ENCODE peak calls at places on chromosome 10, in eight cellular contexts. I is transverse colon, A is heart right ventricle, J is brain microvascular endothelial cell, C is left ventricle myocardium inferior, D is uterus, B is IMR-90, L is neural progenitor cell. U is an unnamed sample.
A peak's percentile ranks its signal among the peaks of the same experiment; 100 is the strongest.

GRCh38 chr10:70679498-70679897 is 7.2 kb downstream of the ADAMTS14 start:
- DNase-seq in A (peak; percentile 48), I (no peak), D (no peak), B (peak; percentile 16), L (no peak), C (peak; percentile 58), J (no peak), U (no peak)

GRCh38 chr10:44206127-44206818 is 178.6 kb downstream of the CXCL12 start:
- DNase-seq in I (no peak), B (peak; percentile 23), A (no peak), L (no peak), J (no peak), D (no peak), C (no peak), U (no peak)

GRCh38 chr10:31032515-31033132 is 959 bp upstream of the ZNF438 start:
- DNase-seq in L (no peak), D (no peak), I (peak; percentile 24), B (no peak), J (no peak), A (peak; percentile 22), C (no peak), U (no peak)

GRCh38 chr10:44706745-44707144 is 204.4 kb upstream of the TMEM72 start:
- DNase-seq in I (no peak), C (no peak), L (no peak), B (peak; percentile 98), J (peak; percentile 95), D (no peak), A (no peak), U (peak; percentile 88)

GRCh38 chr10:89235073-89235798 is 16.3 kb downstream of the LIPA start:
- DNase-seq in J (no peak), D (no peak), L (peak; percentile 47), C (peak; percentile 59), B (no peak), I (peak; percentile 46), A (peak; percentile 45), U (no peak)

GRCh38 chr10:65358565-65358964 is 1567.3 kb upstream of the LRRTM3 start:
- DNase-seq in A (no peak), C (no peak), J (peak; percentile 46), I (no peak), L (peak; percentile 31), B (no peak), D (no peak), U (no peak)

GRCh38 chr10:132632091-132632561 is 94.5 kb downstream of the INPP5A start:
- DNase-seq in L (no peak), C (peak; percentile 79), A (peak; percentile 76), I (no peak), B (no peak), D (no peak), J (no peak), U (no peak)

GRCh38 chr10:60399343-60399742 is 9.7 kb upstream of the ANK3 start:
- DNase-seq in L (no peak), I (no peak), B (no peak), D (no peak), J (no peak), C (no peak), A (no peak), U (no peak)

GRCh38 chr10:121362026-121362425 is 236.2 kb downstream of the FGFR2 start:
- DNase-seq in B (no peak), L (no peak), J (no peak), D (no peak), I (no peak), C (no peak), A (no peak), U (no peak)

GRCh38 chr10:112919721-112920120 is 30.3 kb upstream of the TCF7L2 start:
- DNase-seq in D (no peak), C (no peak), J (peak; percentile 73), L (no peak), A (no peak), I (no peak), B (peak; percentile 87), U (peak; percentile 61)

GRCh38 chr10:7942859-7943258 is 111.6 kb upstream of the GATA3 start:
- DNase-seq in J (no peak), A (no peak), D (no peak), C (no peak), B (no peak), L (no peak), I (no peak), U (no peak)

GRCh38 chr10:45464958-45465567 is 91.0 kb downstream of the ALOX5 start:
- DNase-seq in D (peak; percentile 56), A (peak; percentile 75), B (peak; percentile 67), C (peak; percentile 74), L (peak; percentile 83), I (peak; percentile 86), J (peak; percentile 62), U (no peak)

GRCh38 chr10:69486922-69487730 is 35.9 kb downstream of the TSPAN15 start:
- DNase-seq in B (no peak), I (no peak), D (no peak), L (no peak), C (peak; percentile 17), A (no peak), J (no peak), U (peak; percentile 37)

GRCh38 chr10:126369125-126369708 is 19.1 kb downstream of the ADAM12 start:
- DNase-seq in J (no peak), C (no peak), D (no peak), L (no peak), A (no peak), B (no peak), I (no peak), U (no peak)

GRCh38 chr10:20949967-20950366 is 52.9 kb upstream of the NEBL start:
- DNase-seq in L (peak; percentile 12), B (no peak), A (no peak), C (no peak), D (no peak), J (no peak), I (no peak), U (no peak)

GRCh38 chr10:36188054-36188453 is 546.0 kb upstream of the FZD8 start:
- DNase-seq in A (peak; percentile 22), J (no peak), B (no peak), C (peak; percentile 19), I (no peak), L (peak; percentile 34), D (no peak), U (no peak)

GRCh38 chr10:29839826-29840515 is 205.2 kb upstream of the SVIL start:
- DNase-seq in B (no peak), J (no peak), C (no peak), A (no peak), L (no peak), I (no peak), D (no peak), U (no peak)

GRCh38 chr10:129800-130199 is 5.5 kb upstream of the ZMYND11 start:
- DNase-seq in J (no peak), L (no peak), B (no peak), I (no peak), C (no peak), D (no peak), A (no peak), U (no peak)
- H3K27me3 ChIP-seq in J (no peaks in the 10 kb centered on the region), L (peaks cover 20% of the 10 kb centered on the region), B (no peaks in the 10 kb centered on the region), I (no peaks in the 10 kb centered on the region), C (no peaks in the 10 kb centered on the region), D (no peaks in the 10 kb centered on the region), A (no peaks in the 10 kb centered on the region), U (no peaks in the 10 kb centered on the region)

DNA sequence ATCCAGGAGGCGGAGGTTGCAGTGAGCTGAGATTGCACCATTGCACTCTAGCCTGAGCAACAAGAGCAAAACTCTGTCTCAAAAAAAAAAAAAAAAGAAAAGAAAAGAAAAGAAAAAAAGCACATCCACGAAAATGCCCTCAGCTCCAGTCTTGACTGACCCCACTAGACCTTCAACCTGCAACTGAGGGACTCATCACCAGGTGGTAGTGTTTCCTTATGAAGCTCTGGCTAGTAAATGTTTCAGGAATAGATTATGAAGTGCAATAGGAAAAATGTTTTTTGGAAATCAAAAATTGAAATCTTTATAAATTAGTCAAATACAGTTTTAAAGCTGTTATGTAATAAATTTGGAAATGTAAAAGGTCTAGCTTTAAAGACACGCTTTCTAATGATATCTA is 22.4 kb downstream of the TLL2 start:
- DNase-seq in I (no peak), D (no peak), J (no peak), L (no peak), B (no peak), C (no peak), A (no peak), U (no peak)
- TF ChIP-seq CTCF in I (no peak), D (no peak), J (peak; percentile 25), L (peak; percentile 37), B (peak; percentile 9), C (peak; percentile 49), A (no peak), U (peak; percentile 33)

GRCh38 chr10:80466724-80467326 is 12.7 kb downstream of the TSPAN14 start:
- DNase-seq in D (no peak), J (no peak), B (no peak), C (no peak), L (no peak), A (no peak), I (no peak), U (no peak)

GRCh38 chr10:80470266-80470665 is 16.2 kb downstream of the TSPAN14 start:
- DNase-seq in C (no peak), L (no peak), J (no peak), I (no peak), D (no peak), B (no peak), A (no peak), U (no peak)

GRCh38 chr10:80471009-80471408 is 16.9 kb downstream of the TSPAN14 start:
- DNase-seq in A (no peak), I (no peak), J (no peak), L (no peak), B (no peak), C (no peak), D (no peak), U (no peak)

GRCh38 chr10:80468002-80468401 is 13.9 kb downstream of the TSPAN14 start:
- DNase-seq in I (peak; percentile 72), B (no peak), J (no peak), C (peak; percentile 77), D (peak; percentile 76), L (peak; percentile 88), A (peak; percentile 79), U (no peak)

GRCh38 chr10:80468806-80469421 is 14.8 kb downstream of the TSPAN14 start:
- DNase-seq in I (no peak), B (no peak), L (no peak), C (no peak), A (no peak), D (no peak), J (no peak), U (no peak)
- H3K4me3 ChIP-seq in I (no peak overlapping the region), B (no peak overlapping the region), L (no peak overlapping the region), C (peak overlapping the region; percentile 45), A (peak overlapping the region; percentile 9), D (no peak overlapping the region), J (no peak overlapping the region), U (no peak overlapping the region)

GRCh38 chr10:123666318-123667291 is at the start of gene GPR26:
- DNase-seq in B (no peak), J (no peak), I (no peak), A (no peak), D (no peak), C (no peak), L (peak; percentile 80), U (no peak)

GRCh38 chr10:123665371-123666286 is 526 bp upstream of the GPR26 start:
- DNase-seq in C (no peak), I (no peak), A (no peak), L (peak; percentile 25), D (no peak), B (no peak), J (no peak), U (no peak)

DNA sequence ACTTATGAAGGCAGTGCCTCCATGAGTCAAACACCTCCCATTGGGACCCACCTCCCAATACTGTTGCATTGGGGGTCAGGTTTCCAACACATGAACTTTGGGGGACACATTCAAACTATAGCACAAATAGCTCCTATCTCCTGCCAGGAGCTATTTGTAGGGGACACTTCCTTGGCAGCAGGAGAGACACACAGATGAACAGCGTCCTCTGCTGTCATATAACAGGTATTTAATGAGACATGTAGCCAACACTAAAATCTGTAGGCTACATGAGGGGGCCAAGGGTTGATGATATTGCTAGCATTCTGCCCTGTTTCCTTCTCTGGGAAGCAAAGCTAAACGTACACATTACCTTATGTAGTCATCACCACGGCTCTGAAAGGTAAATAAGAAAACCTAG is 2.6 kb upstream of the GPR26 start:
- DNase-seq in J (no peak), L (no peak), C (no peak), B (no peak), A (no peak), D (no peak), I (no peak), U (no peak)
- H3K27me3 ChIP-seq in J (no peaks in the 10 kb centered on the region), L (peaks cover 51% of the 10 kb centered on the region), C (peaks cover 60% of the 10 kb centered on the region), B (no peaks in the 10 kb centered on the region), A (peaks cover 28% of the 10 kb centered on the region), D (no peaks in the 10 kb centered on the region), I (peaks cover 45% of the 10 kb centered on the region), U (peaks cover 22% of the 10 kb centered on the region)